ENCODE peak calls at places on chromosomes 4 and X, in five cellular contexts. H, J, V, Z and T are unnamed samples. For H3K27me3 and H3K36me3, the result is how much of the 10 kb centered on the place peaks cover.

GRCh38 chr4:120055167-120055566 is 11.5 kb downstream of the MAD2L1 start:
- DNase-seq in H (no peak), J (no peak), V (no peak), Z (no peak), T (no peak)

GRCh38 chrX:132615396-132616131 is 126.7 kb upstream of the MBNL3 start:
- DNase-seq in H (peak), J (peak), V (no peak), Z (peak), T (peak)

GRCh38 chr4:54659213-54660144 is 1.7 kb downstream of the KIT start:
- DNase-seq in H (no peak), J (no peak), V (no peak), Z (no peak), T (no peak)

GRCh38 chr4:94507708-94508107 is 56.0 kb downstream of the PDLIM5 start:
- DNase-seq in H (peak), J (peak), V (no peak), Z (peak), T (peak)

GRCh38 chr4:2850966-2851782 is 7.5 kb downstream of the ADD1 start:
- DNase-seq in H (no peak), J (no peak), V (no peak), Z (no peak), T (no peak)

GRCh38 chr4:117375101-117375500 is 289.7 kb upstream of the TRAM1L1 start:
- DNase-seq in H (no peak), J (no peak), V (no peak), Z (no peak), T (no peak)

GRCh38 chrX:24023972-24024664 is 2.9 kb downstream of the KLHL15 start:
- DNase-seq in H (peak), J (no peak), V (no peak), Z (no peak), T (peak)

GRCh38 chrX:112877771-112878173 is 37.1 kb upstream of the AMOT start:
- DNase-seq in H (no peak), J (no peak), V (no peak), Z (no peak), T (no peak)

GRCh38 chrX:139759637-139760036 is 51.7 kb upstream of the MCF2 start:
- DNase-seq in H (peak), J (peak), V (no peak), Z (no peak), T (no peak)

DNA sequence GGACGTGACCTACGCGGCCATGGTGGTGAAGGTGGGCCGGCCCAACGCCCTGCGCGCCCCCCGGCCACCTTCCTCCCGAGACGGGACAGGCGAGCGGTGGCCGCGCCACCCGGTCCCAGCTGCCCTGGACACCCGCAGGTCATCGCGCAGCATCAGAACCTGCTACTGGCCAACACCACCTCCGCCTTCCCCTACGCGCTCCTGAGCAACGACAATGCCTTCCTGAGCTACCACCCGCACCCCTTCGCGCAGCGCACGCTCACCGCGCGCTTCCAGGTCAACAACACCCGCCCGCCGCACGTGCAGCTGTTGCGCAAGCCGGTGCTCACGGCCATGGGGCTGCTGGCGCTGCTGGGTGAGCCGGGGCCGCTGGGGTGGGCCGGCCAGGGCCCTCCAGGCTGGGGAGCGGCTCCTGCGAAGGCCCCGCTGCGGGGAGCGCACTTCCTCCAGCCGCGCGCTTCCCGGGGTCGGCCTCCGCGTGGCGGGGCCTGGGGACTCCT is 9.0 kb upstream of the SLC26A1 start:
- DNase-seq in H (no peak), J (peak), V (no peak), Z (no peak), T (no peak)
- H3K27me3 ChIP-seq in H (under half), J (half or more), V (under half), Z (half or more), T (half or more)

DNA sequence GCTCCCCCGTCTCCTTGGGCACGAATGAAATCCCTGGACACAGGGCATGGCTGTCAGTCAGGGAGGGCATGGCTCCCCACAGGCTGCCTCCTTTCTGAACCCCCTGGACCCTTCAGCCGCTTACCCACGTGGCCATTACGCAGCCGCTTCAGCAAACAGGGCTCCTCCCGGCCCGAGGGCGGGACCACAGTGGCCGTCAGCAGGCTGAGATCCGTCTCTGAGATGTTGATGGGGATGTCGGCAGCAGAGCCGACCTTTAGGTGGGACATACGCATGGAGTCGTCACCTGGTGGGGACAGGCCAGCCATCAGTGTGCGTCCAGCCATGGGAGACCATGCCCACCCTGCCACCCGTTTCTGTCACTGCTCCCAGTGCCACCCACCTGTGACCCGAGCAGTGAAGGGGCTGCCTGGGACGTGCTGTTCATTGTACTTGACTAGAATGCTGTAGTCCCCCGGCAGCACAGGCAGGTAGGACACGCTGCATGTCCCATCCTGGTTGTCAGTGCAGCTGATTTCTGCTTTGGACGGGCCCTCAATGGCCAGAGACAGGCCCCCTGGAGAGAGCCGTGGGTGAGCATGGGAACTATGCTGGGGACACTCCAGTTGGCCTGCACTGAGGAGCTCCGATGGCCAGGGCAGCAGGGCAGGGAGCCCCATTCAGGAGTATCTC is 21.1 kb downstream of the FLNA start:
- DNase-seq in H (no peak), J (no peak), V (no peak), Z (no peak), T (no peak)
- H3K36me3 ChIP-seq in H (half or more), J (half or more), V (half or more), Z (under half), T (under half)

GRCh38 chr4:143250617-143251016 is 65.9 kb downstream of the USP38 start:
- DNase-seq in H (no peak), J (no peak), V (no peak), Z (no peak), T (no peak)

GRCh38 chr4:143251781-143252180 is 67.1 kb downstream of the USP38 start:
- DNase-seq in H (peak), J (peak), V (no peak), Z (no peak), T (peak)

GRCh38 chr4:143253156-143253555 is 68.4 kb downstream of the USP38 start:
- DNase-seq in H (peak), J (no peak), V (no peak), Z (no peak), T (no peak)

GRCh38 chr4:143252478-143252877 is 67.8 kb downstream of the USP38 start:
- DNase-seq in H (peak), J (no peak), V (no peak), Z (no peak), T (no peak)

GRCh38 chr4:143251348-143251747 is 66.6 kb downstream of the USP38 start:
- DNase-seq in H (no peak), J (no peak), V (no peak), Z (peak), T (no peak)
- H3K27me3 ChIP-seq in H (under half), J (under half), V (under half), Z (under half), T (under half)

DNA sequence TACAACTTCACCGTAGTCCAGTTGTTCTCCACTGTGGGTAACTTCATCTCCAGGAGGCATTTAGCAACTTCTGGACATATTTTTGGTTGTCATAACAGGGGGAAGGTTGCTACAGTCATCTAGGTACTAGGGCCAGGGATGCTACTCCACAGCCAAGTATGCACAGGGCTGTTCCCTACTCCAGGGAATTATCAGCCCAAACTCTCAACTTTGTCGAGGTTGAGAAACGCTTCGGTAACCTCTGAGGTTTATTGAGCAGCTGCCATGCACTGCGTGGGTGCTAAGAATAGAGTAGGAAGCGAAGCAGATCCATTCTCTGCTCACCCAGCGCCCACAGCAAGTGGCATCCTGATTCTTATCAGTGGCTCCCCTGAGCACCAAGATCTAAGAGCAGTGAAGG is 8.2 kb downstream of the FGFBP1 start:
- DNase-seq in H (no peak), J (peak), V (no peak), Z (no peak), T (no peak)
- H3K36me3 ChIP-seq in H (under half), J (under half), V (under half), Z (under half), T (under half)

GRCh38 chr4:80192937-80193336 is 4.4 kb upstream of the PRDM8 start:
- DNase-seq in H (peak), J (no peak), V (no peak), Z (no peak), T (no peak)
- H3K27me3 ChIP-seq in H (under half), J (half or more), V (under half), Z (under half), T (under half)

DNA sequence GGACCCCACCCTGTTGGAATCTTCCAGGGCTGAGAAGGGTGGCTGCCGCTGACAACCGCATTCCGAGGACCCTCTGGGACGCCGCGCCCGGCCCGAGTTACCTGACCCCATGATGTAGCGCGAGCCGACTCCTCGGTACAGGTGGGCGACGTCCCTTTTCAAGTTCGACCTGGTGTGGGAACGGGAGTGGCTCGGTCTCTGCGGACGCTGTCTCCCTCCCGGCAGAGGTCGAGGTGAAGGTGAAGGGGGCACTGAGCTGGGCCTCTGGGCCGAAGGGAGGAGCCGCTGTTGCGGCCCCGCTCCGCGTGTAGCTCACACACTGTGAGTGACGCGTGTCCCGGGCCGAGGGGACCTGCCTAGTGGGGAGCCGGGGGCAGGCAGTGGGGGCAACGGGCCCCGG is 4.5 kb downstream of the GTPBP6 start:
- DNase-seq in H (no peak), J (no peak), V (no peak), Z (no peak), T (no peak)
- H3K36me3 ChIP-seq in H (under half), J (half or more), V (under half), Z (under half), T (under half)

DNA sequence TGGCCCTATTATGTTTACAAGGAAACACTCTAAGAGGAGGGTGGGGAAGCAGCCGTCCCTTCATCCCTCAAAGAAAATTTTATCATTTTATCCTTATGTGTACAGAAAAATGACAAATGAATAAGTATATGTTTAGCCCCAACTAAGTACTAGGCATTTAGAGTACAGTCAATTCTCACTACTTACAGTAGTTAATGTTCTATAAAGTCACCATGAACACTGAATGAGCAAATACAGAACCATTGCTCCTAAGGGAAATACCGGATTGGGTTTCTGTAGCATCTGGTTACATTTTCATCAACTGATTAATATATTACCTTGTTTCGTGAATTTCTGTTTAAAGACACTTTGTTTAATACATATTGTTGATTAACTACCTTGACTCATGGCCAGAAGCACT is 109.3 kb downstream of the ASB9 start:
- DNase-seq in H (no peak), J (no peak), V (no peak), Z (no peak), T (no peak)
- H3K27me3 ChIP-seq in H (under half), J (under half), V (under half), Z (under half), T (under half)